ENCODE peak calls at places on chromosomes 1 and 21, in six cellular contexts. M is effector memory CD8-positive, alpha-beta T cell; S is NCI-H1105; K is choroid plexus epithelial cell; E is Right ventricle myocardium superior; B is activated CD8-positive, alpha-beta memory T cell treated with anti-CD3 and anti-CD28 coated beads for 24 hours. T is an unnamed sample.

GRCh38 chr1:24417681-24418080 is 2.1 kb downstream of the NIPAL3 start:
- DNase-seq in K (peak), M (no peak), E (no peak), S (no peak), B (no peak), T (no peak)

GRCh38 chr1:205430631-205431305 is 8.9 kb upstream of the LEMD1 start:
- DNase-seq in M (peak), B (peak), K (peak), S (peak), E (peak), T (peak)

GRCh38 chr1:219432966-219433365 is 179.9 kb downstream of the ZC3H11B start:
- DNase-seq in K (peak), M (no peak), S (no peak), E (no peak), B (no peak), T (no peak)

GRCh38 chr1:224503161-224504118 is 68.8 kb upstream of the WDR26 start:
- DNase-seq in K (peak), B (no peak), S (peak), M (no peak), E (peak), T (no peak)

GRCh38 chr1:231053493-231054162 is 13.6 kb upstream of the FAM89A start:
- DNase-seq in S (no peak), K (peak), B (no peak), E (no peak), M (no peak), T (no peak)

GRCh38 chr1:152047607-152047953 is 10.8 kb upstream of the S100A11 start:
- DNase-seq in K (no peak), M (no peak), B (no peak), S (no peak), E (no peak), T (peak)

GRCh38 chr1:47843059-47843458 is 154.1 kb downstream of the TRABD2B start:
- DNase-seq in K (no peak), M (no peak), S (no peak), E (no peak), B (no peak), T (no peak)

GRCh38 chr1:50976890-50977574 is 7.0 kb downstream of the CDKN2C start:
- DNase-seq in B (peak), K (peak), E (no peak), M (peak), S (peak), T (peak)

GRCh38 chr1:93670141-93670540 is 11.5 kb downstream of the BCAR3 start:
- DNase-seq in E (peak), K (peak), M (no peak), S (no peak), B (no peak), T (no peak)

GRCh38 chr1:236773919-236774318 is 21.2 kb upstream of the MTR start:
- DNase-seq in M (no peak), E (no peak), K (no peak), B (no peak), S (no peak), T (no peak)

GRCh38 chr21:43196789-43197188 is 28.0 kb downstream of the CRYAA start:
- DNase-seq in S (no peak), E (peak), M (no peak), K (peak), B (no peak), T (no peak)

GRCh38 chr21:42003051-42003461 is 7.1 kb downstream of the ZBTB21 start:
- DNase-seq in K (no peak), E (no peak), S (no peak), M (no peak), B (no peak), T (no peak)

GRCh38 chr1:91569411-91570104 is 68.9 kb downstream of the CDC7 start:
- DNase-seq in S (no peak), M (no peak), E (peak), B (no peak), K (peak), T (no peak)

GRCh38 chr1:46595127-46595526 is 8.9 kb downstream of the MKNK1 start:
- DNase-seq in B (no peak), K (no peak), S (no peak), M (no peak), E (peak), T (no peak)

GRCh38 chr1:36511804-36512798 is 29.4 kb upstream of the CSF3R start:
- DNase-seq in S (no peak), E (no peak), M (no peak), K (peak), B (no peak), T (no peak)

GRCh38 chr1:229131243-229132105 is 139.4 kb upstream of the RAB4A start:
- DNase-seq in E (no peak), B (no peak), M (no peak), S (no peak), K (no peak), T (no peak)

GRCh38 chr1:242568666-242569065 is 44.2 kb upstream of the PLD5 start:
- DNase-seq in B (no peak), K (no peak), S (no peak), M (no peak), E (no peak), T (no peak)